ENCODE peak calls at places on chromosomes 1 and 21, in ten cellular contexts. One of them, this sample, is unnamed.

GRCh38 chr1:194225781-194226180 is 1039.4 kb upstream of the B3GALT2 start:
- DNase-seq in SK-MEL-5: no peak
- DNase-seq in progenitor cell of endocrine pancreas: no peak
- DNase-seq in AG20443: no peak
- DNase-seq in amygdala: no peak
- DNase-seq in GM20000: peak
- DNase-seq in activated CD8-positive, alpha-beta memory T cell treated with anti-CD3 and anti-CD28 coated beads, Interleukin-2, amount 50 U/mL, for 48 hours: no peak
- DNase-seq in lung microvascular endothelial cell: no peak
- DNase-seq in NCI-H2029 treated with DMSO at 0.1 percent for 48 hours: no peak
- DNase-seq in stimulated activated CD4-positive, alpha-beta T cell treated with anti-CD3 and anti-CD28 coated beads, Interleukin-15, amount 100 ng/mL, for 1 hour: no peak
- DNase-seq in this sample: no peak

GRCh38 chr1:115874929-115875328 is 34.0 kb upstream of the NHLH2 start:
- DNase-seq in SK-MEL-5: no peak
- DNase-seq in progenitor cell of endocrine pancreas: no peak
- DNase-seq in AG20443: no peak
- DNase-seq in amygdala: no peak
- DNase-seq in GM20000: no peak
- DNase-seq in activated CD8-positive, alpha-beta memory T cell treated with anti-CD3 and anti-CD28 coated beads, Interleukin-2, amount 50 U/mL, for 48 hours: no peak
- DNase-seq in lung microvascular endothelial cell: peak
- DNase-seq in NCI-H2029 treated with DMSO at 0.1 percent for 48 hours: no peak
- DNase-seq in stimulated activated CD4-positive, alpha-beta T cell treated with anti-CD3 and anti-CD28 coated beads, Interleukin-15, amount 100 ng/mL, for 1 hour: no peak
- DNase-seq in this sample: no peak

GRCh38 chr1:1355376-1355775 is 3.0 kb downstream of the MXRA8 start:
- DNase-seq in SK-MEL-5: peak
- DNase-seq in progenitor cell of endocrine pancreas: no peak
- DNase-seq in AG20443: peak
- DNase-seq in amygdala: no peak
- DNase-seq in GM20000: no peak
- DNase-seq in activated CD8-positive, alpha-beta memory T cell treated with anti-CD3 and anti-CD28 coated beads, Interleukin-2, amount 50 U/mL, for 48 hours: no peak
- DNase-seq in lung microvascular endothelial cell: peak
- DNase-seq in NCI-H2029 treated with DMSO at 0.1 percent for 48 hours: no peak
- DNase-seq in stimulated activated CD4-positive, alpha-beta T cell treated with anti-CD3 and anti-CD28 coated beads, Interleukin-15, amount 100 ng/mL, for 1 hour: no peak
- DNase-seq in this sample: peak

GRCh38 chr1:3352084-3352951 is 102.1 kb upstream of the ARHGEF16 start:
- DNase-seq in SK-MEL-5: no peak
- DNase-seq in progenitor cell of endocrine pancreas: no peak
- DNase-seq in AG20443: peak
- DNase-seq in amygdala: peak
- DNase-seq in GM20000: no peak
- DNase-seq in activated CD8-positive, alpha-beta memory T cell treated with anti-CD3 and anti-CD28 coated beads, Interleukin-2, amount 50 U/mL, for 48 hours: no peak
- DNase-seq in lung microvascular endothelial cell: no peak
- DNase-seq in NCI-H2029 treated with DMSO at 0.1 percent for 48 hours: no peak
- DNase-seq in stimulated activated CD4-positive, alpha-beta T cell treated with anti-CD3 and anti-CD28 coated beads, Interleukin-15, amount 100 ng/mL, for 1 hour: no peak
- DNase-seq in this sample: peak

GRCh38 chr1:46247433-46248121 is at the start of gene RAD54L:
- DNase-seq in SK-MEL-5: peak
- DNase-seq in progenitor cell of endocrine pancreas: peak
- DNase-seq in AG20443: peak
- DNase-seq in amygdala: peak
- DNase-seq in GM20000: peak
- DNase-seq in activated CD8-positive, alpha-beta memory T cell treated with anti-CD3 and anti-CD28 coated beads, Interleukin-2, amount 50 U/mL, for 48 hours: peak
- DNase-seq in lung microvascular endothelial cell: peak
- DNase-seq in NCI-H2029 treated with DMSO at 0.1 percent for 48 hours: peak
- DNase-seq in stimulated activated CD4-positive, alpha-beta T cell treated with anti-CD3 and anti-CD28 coated beads, Interleukin-15, amount 100 ng/mL, for 1 hour: peak
- DNase-seq in this sample: peak

GRCh38 chr1:66168919-66169725 is 364.8 kb upstream of the SGIP1 start:
- DNase-seq in SK-MEL-5: no peak
- DNase-seq in progenitor cell of endocrine pancreas: no peak
- DNase-seq in AG20443: no peak
- DNase-seq in amygdala: no peak
- DNase-seq in GM20000: no peak
- DNase-seq in activated CD8-positive, alpha-beta memory T cell treated with anti-CD3 and anti-CD28 coated beads, Interleukin-2, amount 50 U/mL, for 48 hours: no peak
- DNase-seq in lung microvascular endothelial cell: no peak
- DNase-seq in NCI-H2029 treated with DMSO at 0.1 percent for 48 hours: no peak
- DNase-seq in stimulated activated CD4-positive, alpha-beta T cell treated with anti-CD3 and anti-CD28 coated beads, Interleukin-15, amount 100 ng/mL, for 1 hour: no peak
- DNase-seq in this sample: no peak

GRCh38 chr1:24996456-24996855 is 66.4 kb upstream of the RUNX3 start:
- DNase-seq in SK-MEL-5: no peak
- DNase-seq in progenitor cell of endocrine pancreas: no peak
- DNase-seq in AG20443: no peak
- DNase-seq in amygdala: no peak
- DNase-seq in GM20000: no peak
- DNase-seq in activated CD8-positive, alpha-beta memory T cell treated with anti-CD3 and anti-CD28 coated beads, Interleukin-2, amount 50 U/mL, for 48 hours: no peak
- DNase-seq in lung microvascular endothelial cell: no peak
- DNase-seq in NCI-H2029 treated with DMSO at 0.1 percent for 48 hours: no peak
- DNase-seq in stimulated activated CD4-positive, alpha-beta T cell treated with anti-CD3 and anti-CD28 coated beads, Interleukin-15, amount 100 ng/mL, for 1 hour: no peak
- DNase-seq in this sample: no peak

GRCh38 chr1:153678519-153679336 is at the start of gene NPR1:
- DNase-seq in SK-MEL-5: no peak
- DNase-seq in progenitor cell of endocrine pancreas: no peak
- DNase-seq in AG20443: peak
- DNase-seq in amygdala: no peak
- DNase-seq in GM20000: peak
- DNase-seq in activated CD8-positive, alpha-beta memory T cell treated with anti-CD3 and anti-CD28 coated beads, Interleukin-2, amount 50 U/mL, for 48 hours: no peak
- DNase-seq in lung microvascular endothelial cell: peak
- DNase-seq in NCI-H2029 treated with DMSO at 0.1 percent for 48 hours: no peak
- DNase-seq in stimulated activated CD4-positive, alpha-beta T cell treated with anti-CD3 and anti-CD28 coated beads, Interleukin-15, amount 100 ng/mL, for 1 hour: no peak
- DNase-seq in this sample: no peak

GRCh38 chr1:246142320-246142893 is 364.7 kb downstream of the SMYD3 start:
- DNase-seq in SK-MEL-5: no peak
- DNase-seq in progenitor cell of endocrine pancreas: no peak
- DNase-seq in AG20443: peak
- DNase-seq in amygdala: no peak
- DNase-seq in GM20000: no peak
- DNase-seq in activated CD8-positive, alpha-beta memory T cell treated with anti-CD3 and anti-CD28 coated beads, Interleukin-2, amount 50 U/mL, for 48 hours: no peak
- DNase-seq in lung microvascular endothelial cell: peak
- DNase-seq in NCI-H2029 treated with DMSO at 0.1 percent for 48 hours: no peak
- DNase-seq in stimulated activated CD4-positive, alpha-beta T cell treated with anti-CD3 and anti-CD28 coated beads, Interleukin-15, amount 100 ng/mL, for 1 hour: no peak
- DNase-seq in this sample: no peak

GRCh38 chr1:83999316-83999819 is 436 bp upstream of the TTLL7 start:
- DNase-seq in SK-MEL-5: peak
- DNase-seq in progenitor cell of endocrine pancreas: no peak
- DNase-seq in AG20443: peak
- DNase-seq in amygdala: peak
- DNase-seq in GM20000: peak
- DNase-seq in activated CD8-positive, alpha-beta memory T cell treated with anti-CD3 and anti-CD28 coated beads, Interleukin-2, amount 50 U/mL, for 48 hours: no peak
- DNase-seq in lung microvascular endothelial cell: peak
- DNase-seq in NCI-H2029 treated with DMSO at 0.1 percent for 48 hours: peak
- DNase-seq in stimulated activated CD4-positive, alpha-beta T cell treated with anti-CD3 and anti-CD28 coated beads, Interleukin-15, amount 100 ng/mL, for 1 hour: no peak
- DNase-seq in this sample: peak

GRCh38 chr21:42513151-42513984 is at the start of gene SLC37A1:
- DNase-seq in SK-MEL-5: no peak
- DNase-seq in progenitor cell of endocrine pancreas: peak
- DNase-seq in AG20443: peak
- DNase-seq in amygdala: no peak
- DNase-seq in GM20000: peak
- DNase-seq in activated CD8-positive, alpha-beta memory T cell treated with anti-CD3 and anti-CD28 coated beads, Interleukin-2, amount 50 U/mL, for 48 hours: peak
- DNase-seq in lung microvascular endothelial cell: no peak
- DNase-seq in NCI-H2029 treated with DMSO at 0.1 percent for 48 hours: no peak
- DNase-seq in stimulated activated CD4-positive, alpha-beta T cell treated with anti-CD3 and anti-CD28 coated beads, Interleukin-15, amount 100 ng/mL, for 1 hour: no peak
- DNase-seq in this sample: no peak

GRCh38 chr1:32612189-32612881 is 38.0 kb downstream of the ZBTB8OS start:
- DNase-seq in SK-MEL-5: peak
- DNase-seq in progenitor cell of endocrine pancreas: peak
- DNase-seq in AG20443: peak
- DNase-seq in amygdala: peak
- DNase-seq in GM20000: peak
- DNase-seq in activated CD8-positive, alpha-beta memory T cell treated with anti-CD3 and anti-CD28 coated beads, Interleukin-2, amount 50 U/mL, for 48 hours: peak
- DNase-seq in lung microvascular endothelial cell: peak
- DNase-seq in NCI-H2029 treated with DMSO at 0.1 percent for 48 hours: peak
- DNase-seq in stimulated activated CD4-positive, alpha-beta T cell treated with anti-CD3 and anti-CD28 coated beads, Interleukin-15, amount 100 ng/mL, for 1 hour: peak
- DNase-seq in this sample: peak

GRCh38 chr1:16088996-16089395 is 15.5 kb upstream of the FAM131C start:
- DNase-seq in SK-MEL-5: no peak
- DNase-seq in progenitor cell of endocrine pancreas: no peak
- DNase-seq in AG20443: peak
- DNase-seq in amygdala: no peak
- DNase-seq in GM20000: no peak
- DNase-seq in activated CD8-positive, alpha-beta memory T cell treated with anti-CD3 and anti-CD28 coated beads, Interleukin-2, amount 50 U/mL, for 48 hours: no peak
- DNase-seq in lung microvascular endothelial cell: peak
- DNase-seq in NCI-H2029 treated with DMSO at 0.1 percent for 48 hours: no peak
- DNase-seq in stimulated activated CD4-positive, alpha-beta T cell treated with anti-CD3 and anti-CD28 coated beads, Interleukin-15, amount 100 ng/mL, for 1 hour: no peak
- DNase-seq in this sample: no peak

GRCh38 chr1:38589036-38589435 is 270.5 kb downstream of the RRAGC start:
- DNase-seq in SK-MEL-5: no peak
- DNase-seq in progenitor cell of endocrine pancreas: no peak
- DNase-seq in AG20443: no peak
- DNase-seq in amygdala: no peak
- DNase-seq in GM20000: no peak
- DNase-seq in activated CD8-positive, alpha-beta memory T cell treated with anti-CD3 and anti-CD28 coated beads, Interleukin-2, amount 50 U/mL, for 48 hours: no peak
- DNase-seq in lung microvascular endothelial cell: no peak
- DNase-seq in NCI-H2029 treated with DMSO at 0.1 percent for 48 hours: no peak
- DNase-seq in stimulated activated CD4-positive, alpha-beta T cell treated with anti-CD3 and anti-CD28 coated beads, Interleukin-15, amount 100 ng/mL, for 1 hour: no peak
- DNase-seq in this sample: no peak

GRCh38 chr1:15370781-15371467 is 38.8 kb upstream of the EFHD2 start:
- DNase-seq in SK-MEL-5: no peak
- DNase-seq in progenitor cell of endocrine pancreas: no peak
- DNase-seq in AG20443: no peak
- DNase-seq in amygdala: peak
- DNase-seq in GM20000: no peak
- DNase-seq in activated CD8-positive, alpha-beta memory T cell treated with anti-CD3 and anti-CD28 coated beads, Interleukin-2, amount 50 U/mL, for 48 hours: no peak
- DNase-seq in lung microvascular endothelial cell: peak
- DNase-seq in NCI-H2029 treated with DMSO at 0.1 percent for 48 hours: peak
- DNase-seq in stimulated activated CD4-positive, alpha-beta T cell treated with anti-CD3 and anti-CD28 coated beads, Interleukin-15, amount 100 ng/mL, for 1 hour: no peak
- DNase-seq in this sample: no peak

GRCh38 chr21:28334407-28334806 is 658.3 kb downstream of the LTN1 start:
- DNase-seq in SK-MEL-5: no peak
- DNase-seq in progenitor cell of endocrine pancreas: no peak
- DNase-seq in AG20443: no peak
- DNase-seq in amygdala: no peak
- DNase-seq in GM20000: no peak
- DNase-seq in activated CD8-positive, alpha-beta memory T cell treated with anti-CD3 and anti-CD28 coated beads, Interleukin-2, amount 50 U/mL, for 48 hours: no peak
- DNase-seq in lung microvascular endothelial cell: no peak
- DNase-seq in NCI-H2029 treated with DMSO at 0.1 percent for 48 hours: no peak
- DNase-seq in stimulated activated CD4-positive, alpha-beta T cell treated with anti-CD3 and anti-CD28 coated beads, Interleukin-15, amount 100 ng/mL, for 1 hour: no peak
- DNase-seq in this sample: no peak

GRCh38 chr1:247273013-247273412 is 17.1 kb downstream of the VN1R5 start:
- DNase-seq in SK-MEL-5: no peak
- DNase-seq in progenitor cell of endocrine pancreas: no peak
- DNase-seq in AG20443: no peak
- DNase-seq in amygdala: peak
- DNase-seq in GM20000: no peak
- DNase-seq in activated CD8-positive, alpha-beta memory T cell treated with anti-CD3 and anti-CD28 coated beads, Interleukin-2, amount 50 U/mL, for 48 hours: no peak
- DNase-seq in lung microvascular endothelial cell: no peak
- DNase-seq in NCI-H2029 treated with DMSO at 0.1 percent for 48 hours: no peak
- DNase-seq in stimulated activated CD4-positive, alpha-beta T cell treated with anti-CD3 and anti-CD28 coated beads, Interleukin-15, amount 100 ng/mL, for 1 hour: no peak
- DNase-seq in this sample: no peak

GRCh38 chr1:204149107-204149506 is 2.7 kb downstream of the ETNK2 start:
- DNase-seq in SK-MEL-5: no peak
- DNase-seq in progenitor cell of endocrine pancreas: no peak
- DNase-seq in AG20443: no peak
- DNase-seq in amygdala: no peak
- DNase-seq in GM20000: no peak
- DNase-seq in activated CD8-positive, alpha-beta memory T cell treated with anti-CD3 and anti-CD28 coated beads, Interleukin-2, amount 50 U/mL, for 48 hours: no peak
- DNase-seq in lung microvascular endothelial cell: no peak
- DNase-seq in NCI-H2029 treated with DMSO at 0.1 percent for 48 hours: no peak
- DNase-seq in stimulated activated CD4-positive, alpha-beta T cell treated with anti-CD3 and anti-CD28 coated beads, Interleukin-15, amount 100 ng/mL, for 1 hour: no peak
- DNase-seq in this sample: no peak

GRCh38 chr1:8070381-8070811 is 44.3 kb upstream of the ERRFI1 start:
- DNase-seq in SK-MEL-5: no peak
- DNase-seq in progenitor cell of endocrine pancreas: peak
- DNase-seq in AG20443: no peak
- DNase-seq in amygdala: no peak
- DNase-seq in GM20000: no peak
- DNase-seq in activated CD8-positive, alpha-beta memory T cell treated with anti-CD3 and anti-CD28 coated beads, Interleukin-2, amount 50 U/mL, for 48 hours: no peak
- DNase-seq in lung microvascular endothelial cell: no peak
- DNase-seq in NCI-H2029 treated with DMSO at 0.1 percent for 48 hours: peak
- DNase-seq in stimulated activated CD4-positive, alpha-beta T cell treated with anti-CD3 and anti-CD28 coated beads, Interleukin-15, amount 100 ng/mL, for 1 hour: no peak
- DNase-seq in this sample: no peak

GRCh38 chr1:150066838-150067183 is 765 bp upstream of the VPS45 start:
- DNase-seq in SK-MEL-5: no peak
- DNase-seq in progenitor cell of endocrine pancreas: peak
- DNase-seq in AG20443: no peak
- DNase-seq in amygdala: no peak
- DNase-seq in GM20000: peak
- DNase-seq in activated CD8-positive, alpha-beta memory T cell treated with anti-CD3 and anti-CD28 coated beads, Interleukin-2, amount 50 U/mL, for 48 hours: peak
- DNase-seq in lung microvascular endothelial cell: no peak
- DNase-seq in NCI-H2029 treated with DMSO at 0.1 percent for 48 hours: no peak
- DNase-seq in stimulated activated CD4-positive, alpha-beta T cell treated with anti-CD3 and anti-CD28 coated beads, Interleukin-15, amount 100 ng/mL, for 1 hour: peak
- DNase-seq in this sample: no peak

GRCh38 chr1:11176081-11176706 is 13.0 kb upstream of the ANGPTL7 start:
- DNase-seq in SK-MEL-5: no peak
- DNase-seq in progenitor cell of endocrine pancreas: no peak
- DNase-seq in AG20443: peak
- DNase-seq in amygdala: no peak
- DNase-seq in GM20000: no peak
- DNase-seq in activated CD8-positive, alpha-beta memory T cell treated with anti-CD3 and anti-CD28 coated beads, Interleukin-2, amount 50 U/mL, for 48 hours: no peak
- DNase-seq in lung microvascular endothelial cell: no peak
- DNase-seq in NCI-H2029 treated with DMSO at 0.1 percent for 48 hours: no peak
- DNase-seq in stimulated activated CD4-positive, alpha-beta T cell treated with anti-CD3 and anti-CD28 coated beads, Interleukin-15, amount 100 ng/mL, for 1 hour: no peak
- DNase-seq in this sample: no peak

GRCh38 chr21:34736116-34736870 is 67.5 kb downstream of the CLIC6 start:
- DNase-seq in SK-MEL-5: no peak
- DNase-seq in progenitor cell of endocrine pancreas: no peak
- DNase-seq in AG20443: peak
- DNase-seq in amygdala: no peak
- DNase-seq in GM20000: no peak
- DNase-seq in activated CD8-positive, alpha-beta memory T cell treated with anti-CD3 and anti-CD28 coated beads, Interleukin-2, amount 50 U/mL, for 48 hours: no peak
- DNase-seq in lung microvascular endothelial cell: peak
- DNase-seq in NCI-H2029 treated with DMSO at 0.1 percent for 48 hours: no peak
- DNase-seq in stimulated activated CD4-positive, alpha-beta T cell treated with anti-CD3 and anti-CD28 coated beads, Interleukin-15, amount 100 ng/mL, for 1 hour: no peak
- DNase-seq in this sample: no peak

GRCh38 chr1:31705080-31705866 is 1.5 kb upstream of the COL16A1 start:
- DNase-seq in SK-MEL-5: peak
- DNase-seq in progenitor cell of endocrine pancreas: no peak
- DNase-seq in AG20443: peak
- DNase-seq in amygdala: peak
- DNase-seq in GM20000: peak
- DNase-seq in activated CD8-positive, alpha-beta memory T cell treated with anti-CD3 and anti-CD28 coated beads, Interleukin-2, amount 50 U/mL, for 48 hours: peak
- DNase-seq in lung microvascular endothelial cell: peak
- DNase-seq in NCI-H2029 treated with DMSO at 0.1 percent for 48 hours: no peak
- DNase-seq in stimulated activated CD4-positive, alpha-beta T cell treated with anti-CD3 and anti-CD28 coated beads, Interleukin-15, amount 100 ng/mL, for 1 hour: no peak
- DNase-seq in this sample: no peak

GRCh38 chr1:171877711-171878110 is 36.4 kb downstream of the DNM3 start:
- DNase-seq in SK-MEL-5: peak
- DNase-seq in progenitor cell of endocrine pancreas: no peak
- DNase-seq in AG20443: peak
- DNase-seq in amygdala: no peak
- DNase-seq in GM20000: peak
- DNase-seq in activated CD8-positive, alpha-beta memory T cell treated with anti-CD3 and anti-CD28 coated beads, Interleukin-2, amount 50 U/mL, for 48 hours: no peak
- DNase-seq in lung microvascular endothelial cell: no peak
- DNase-seq in NCI-H2029 treated with DMSO at 0.1 percent for 48 hours: no peak
- DNase-seq in stimulated activated CD4-positive, alpha-beta T cell treated with anti-CD3 and anti-CD28 coated beads, Interleukin-15, amount 100 ng/mL, for 1 hour: no peak
- DNase-seq in this sample: no peak

GRCh38 chr21:32772281-32773047 is 909 bp upstream of the PAXBP1 start:
- DNase-seq in SK-MEL-5: no peak
- DNase-seq in progenitor cell of endocrine pancreas: no peak
- DNase-seq in AG20443: peak
- DNase-seq in amygdala: no peak
- DNase-seq in GM20000: peak
- DNase-seq in activated CD8-positive, alpha-beta memory T cell treated with anti-CD3 and anti-CD28 coated beads, Interleukin-2, amount 50 U/mL, for 48 hours: peak
- DNase-seq in lung microvascular endothelial cell: peak
- DNase-seq in NCI-H2029 treated with DMSO at 0.1 percent for 48 hours: no peak
- DNase-seq in stimulated activated CD4-positive, alpha-beta T cell treated with anti-CD3 and anti-CD28 coated beads, Interleukin-15, amount 100 ng/mL, for 1 hour: peak
- DNase-seq in this sample: no peak

GRCh38 chr1:235375919-235376600 is 8.8 kb downstream of the TBCE start:
- DNase-seq in SK-MEL-5: no peak
- DNase-seq in progenitor cell of endocrine pancreas: no peak
- DNase-seq in AG20443: no peak
- DNase-seq in amygdala: no peak
- DNase-seq in GM20000: no peak
- DNase-seq in activated CD8-positive, alpha-beta memory T cell treated with anti-CD3 and anti-CD28 coated beads, Interleukin-2, amount 50 U/mL, for 48 hours: no peak
- DNase-seq in lung microvascular endothelial cell: no peak
- DNase-seq in NCI-H2029 treated with DMSO at 0.1 percent for 48 hours: no peak
- DNase-seq in stimulated activated CD4-positive, alpha-beta T cell treated with anti-CD3 and anti-CD28 coated beads, Interleukin-15, amount 100 ng/mL, for 1 hour: no peak
- DNase-seq in this sample: no peak

GRCh38 chr1:244329591-244330317 is 122.0 kb downstream of the ADSS2 start:
- DNase-seq in SK-MEL-5: no peak
- DNase-seq in progenitor cell of endocrine pancreas: no peak
- DNase-seq in AG20443: no peak
- DNase-seq in amygdala: no peak
- DNase-seq in GM20000: no peak
- DNase-seq in activated CD8-positive, alpha-beta memory T cell treated with anti-CD3 and anti-CD28 coated beads, Interleukin-2, amount 50 U/mL, for 48 hours: no peak
- DNase-seq in lung microvascular endothelial cell: no peak
- DNase-seq in NCI-H2029 treated with DMSO at 0.1 percent for 48 hours: no peak
- DNase-seq in stimulated activated CD4-positive, alpha-beta T cell treated with anti-CD3 and anti-CD28 coated beads, Interleukin-15, amount 100 ng/mL, for 1 hour: no peak
- DNase-seq in this sample: peak

GRCh38 chr1:72557446-72558049 is 275.2 kb upstream of the NEGR1 start:
- DNase-seq in SK-MEL-5: peak
- DNase-seq in progenitor cell of endocrine pancreas: no peak
- DNase-seq in AG20443: peak
- DNase-seq in amygdala: no peak
- DNase-seq in GM20000: no peak
- DNase-seq in activated CD8-positive, alpha-beta memory T cell treated with anti-CD3 and anti-CD28 coated beads, Interleukin-2, amount 50 U/mL, for 48 hours: no peak
- DNase-seq in lung microvascular endothelial cell: peak
- DNase-seq in NCI-H2029 treated with DMSO at 0.1 percent for 48 hours: no peak
- DNase-seq in stimulated activated CD4-positive, alpha-beta T cell treated with anti-CD3 and anti-CD28 coated beads, Interleukin-15, amount 100 ng/mL, for 1 hour: no peak
- DNase-seq in this sample: no peak

This sample was measured in HAP-1.